ENCODE peak calls at places on chromosomes 3 and 15, in ten cellular contexts. Y is mucosa of descending colon, W is HEK293T, P is GM03348, B is bronchial epithelial cell, L is GM12891, A is T-helper 2 cell, T is hippocampal formation, X is psoas muscle, C is PC-3. Z is an unnamed sample.
A peak's percentile ranks its signal among the peaks of the same experiment; 100 is the strongest.

GRCh38 chr15:68328485-68328884 is 50.9 kb downstream of the FEM1B start:
- DNase-seq in Y (no peak), W (no peak), P (no peak), B (no peak), L (no peak), A (no peak), T (no peak), X (no peak), C (peak; percentile 14), Z (no peak)

GRCh38 chr3:72245183-72245811 is 460.3 kb upstream of the PROK2 start:
- DNase-seq in Y (no peak), W (no peak), P (peak; percentile 52), B (no peak), L (no peak), A (no peak), T (no peak), X (peak; percentile 77), C (no peak), Z (no peak)

GRCh38 chr3:123405021-123405420 is 43.9 kb downstream of the ADCY5 start:
- DNase-seq in Y (no peak), W (no peak), P (no peak), B (no peak), L (no peak), A (no peak), T (no peak), X (peak; percentile 32), C (no peak), Z (no peak)

GRCh38 chr3:42020681-42021307 is 58.9 kb upstream of the ULK4 start:
- DNase-seq in Y (no peak), W (no peak), P (peak; percentile 63), B (peak; percentile 92), L (no peak), A (no peak), T (no peak), X (no peak), C (peak; percentile 93), Z (no peak)

GRCh38 chr15:36301931-36302330 is 277.5 kb upstream of the CDIN1 start:
- DNase-seq in Y (no peak), W (no peak), P (no peak), B (no peak), L (no peak), A (no peak), T (no peak), X (no peak), C (no peak), Z (no peak)

GRCh38 chr15:89375093-89376062 is 40.8 kb upstream of the POLG start:
- DNase-seq in Y (no peak), W (no peak), P (no peak), B (no peak), L (no peak), A (no peak), T (no peak), X (no peak), C (no peak), Z (no peak)

GRCh38 chr3:176286456-176287115 is 910.7 kb downstream of the TBL1XR1 start:
- DNase-seq in Y (no peak), W (no peak), P (peak; percentile 15), B (no peak), L (no peak), A (no peak), T (no peak), X (no peak), C (no peak), Z (no peak)

GRCh38 chr3:42804831-42805821 is 836 bp upstream of the HIGD1A start:
- DNase-seq in Y (peak; percentile 57), W (no peak), P (peak; percentile 31), B (no peak), L (no peak), A (no peak), T (no peak), X (peak; percentile 61), C (no peak), Z (no peak)

GRCh38 chr3:196008929-196009328 is 73.0 kb downstream of the TFRC start:
- DNase-seq in Y (no peak), W (no peak), P (no peak), B (no peak), L (no peak), A (no peak), T (no peak), X (no peak), C (no peak), Z (no peak)

GRCh38 chr3:122183521-122183892 is at the start of gene CASR:
- DNase-seq in Y (peak; percentile 29), W (no peak), P (peak; percentile 8), B (peak; percentile 49), L (no peak), A (no peak), T (no peak), X (no peak), C (no peak), Z (no peak)

GRCh38 chr3:102741105-102741504 is 306.3 kb downstream of the ZPLD1 start:
- DNase-seq in Y (no peak), W (peak; percentile 9), P (no peak), B (peak; percentile 3), L (no peak), A (no peak), T (no peak), X (no peak), C (peak; percentile 46), Z (no peak)

GRCh38 chr3:52752045-52752660 is 18.6 kb downstream of the NEK4 start:
- DNase-seq in Y (no peak), W (no peak), P (no peak), B (peak; percentile 17), L (no peak), A (no peak), T (no peak), X (no peak), C (no peak), Z (no peak)

GRCh38 chr3:127078626-127079025 is 95.7 kb downstream of the PLXNA1 start:
- DNase-seq in Y (no peak), W (no peak), P (no peak), B (no peak), L (no peak), A (no peak), T (no peak), X (no peak), C (no peak), Z (no peak)

GRCh38 chr15:87365221-87365620 is 891.3 kb downstream of the NTRK3 start:
- DNase-seq in Y (no peak), W (no peak), P (peak; percentile 74), B (peak; percentile 52), L (no peak), A (no peak), T (no peak), X (no peak), C (peak; percentile 61), Z (no peak)

GRCh38 chr15:85709250-85709649 is 85.5 kb downstream of the KLHL25 start:
- DNase-seq in Y (no peak), W (no peak), P (no peak), B (no peak), L (no peak), A (no peak), T (no peak), X (no peak), C (no peak), Z (no peak)

GRCh38 chr3:61666615-61667320 is 105.4 kb downstream of the PTPRG start:
- DNase-seq in Y (no peak), W (no peak), P (no peak), B (no peak), L (no peak), A (no peak), T (no peak), X (no peak), C (no peak), Z (no peak)

GRCh38 chr3:55879901-55880331 is 392.8 kb upstream of the WNT5A start:
- DNase-seq in Y (no peak), W (no peak), P (no peak), B (peak; percentile 36), L (no peak), A (no peak), T (no peak), X (no peak), C (peak; percentile 72), Z (no peak)

GRCh38 chr3:127212711-127213110 is 19.8 kb downstream of the PRR23E start:
- DNase-seq in Y (no peak), W (no peak), P (no peak), B (no peak), L (no peak), A (no peak), T (no peak), X (no peak), C (no peak), Z (no peak)

GRCh38 chr3:72338942-72339749 is 509.1 kb downstream of the SHQ1 start:
- DNase-seq in Y (no peak), W (no peak), P (peak; percentile 89), B (peak; percentile 96), L (no peak), A (peak; percentile 55), T (no peak), X (peak; percentile 83), C (peak; percentile 93), Z (peak; percentile 91)

GRCh38 chr3:46539443-46540005 is 26.6 kb downstream of the LRRC2 start:
- DNase-seq in Y (no peak), W (no peak), P (no peak), B (no peak), L (no peak), A (no peak), T (no peak), X (no peak), C (no peak), Z (no peak)

GRCh38 chr15:78241017-78241416 is 6.7 kb upstream of the ACSBG1 start:
- DNase-seq in Y (peak; percentile 95), W (peak; percentile 94), P (peak; percentile 95), B (peak; percentile 50), L (peak; percentile 85), A (peak; percentile 76), T (peak; percentile 56), X (peak; percentile 95), C (peak; percentile 81), Z (no peak)

GRCh38 chr15:48557335-48557734 is 88.2 kb downstream of the FBN1 start:
- DNase-seq in Y (no peak), W (no peak), P (no peak), B (peak; percentile 13), L (no peak), A (no peak), T (no peak), X (peak; percentile 35), C (no peak), Z (no peak)

GRCh38 chr3:53941174-53941573 is 49.5 kb upstream of the SELENOK start:
- DNase-seq in Y (no peak), W (no peak), P (peak; percentile 36), B (peak; percentile 64), L (no peak), A (no peak), T (no peak), X (no peak), C (peak; percentile 54), Z (no peak)

GRCh38 chr3:42713747-42714146 is 11.1 kb upstream of the HHATL start:
- DNase-seq in Y (no peak), W (no peak), P (no peak), B (no peak), L (no peak), A (no peak), T (no peak), X (no peak), C (no peak), Z (no peak)

GRCh38 chr15:60408438-60409105 is 10.8 kb upstream of the ANXA2 start:
- DNase-seq in Y (no peak), W (no peak), P (no peak), B (peak; percentile 100), L (no peak), A (no peak), T (no peak), X (no peak), C (peak; percentile 94), Z (no peak)

GRCh38 chr3:72930754-72931153 is 42.9 kb downstream of the GXYLT2 start:
- DNase-seq in Y (peak; percentile 64), W (no peak), P (no peak), B (no peak), L (no peak), A (no peak), T (no peak), X (no peak), C (no peak), Z (no peak)

GRCh38 chr3:127043041-127043641 is 60.2 kb downstream of the PLXNA1 start:
- DNase-seq in Y (no peak), W (no peak), P (peak; percentile 80), B (peak; percentile 55), L (no peak), A (no peak), T (no peak), X (no peak), C (peak; percentile 27), Z (no peak)